ENCODE peak calls at places on chromosomes 11 and 22, in eight cellular contexts. One of them, this sample, is unnamed.
A peak's percentile ranks its signal among the peaks of the same experiment; 100 is the strongest.

GRCh38 chr11:104531075-104531474 is 367.1 kb upstream of the PDGFD start:
- DNase-seq in NCI-H1105 treated with DMSO at 0.1 percent for 48 hours: no peak
- DNase-seq in pons: no peak
- DNase-seq in HCEC 1CT: peak; percentile 24
- DNase-seq in memory B cell: no peak
- DNase-seq in neural crest cell: no peak
- DNase-seq in stimulated activated CD4-positive, alpha-beta T cell treated with anti-CD3 and anti-CD28 coated beads, Interleukin-12 subunit alpha, Interleukin-12 subunit beta, amount 100 ng/mL, for 24 hours: no peak
- DNase-seq in stimulated activated CD8-positive, alpha-beta memory T cell treated with anti-CD3 and anti-CD28 coated beads, Interleukin-4, amount 100 ng/mL, for 1 hour: no peak
- DNase-seq in this sample: peak; percentile 43

GRCh38 chr11:67605231-67606011 is 1.3 kb upstream of the NDUFV1 start:
- DNase-seq in NCI-H1105 treated with DMSO at 0.1 percent for 48 hours: no peak
- DNase-seq in pons: no peak
- DNase-seq in HCEC 1CT: no peak
- DNase-seq in memory B cell: no peak
- DNase-seq in neural crest cell: no peak
- DNase-seq in stimulated activated CD4-positive, alpha-beta T cell treated with anti-CD3 and anti-CD28 coated beads, Interleukin-12 subunit alpha, Interleukin-12 subunit beta, amount 100 ng/mL, for 24 hours: no peak
- DNase-seq in stimulated activated CD8-positive, alpha-beta memory T cell treated with anti-CD3 and anti-CD28 coated beads, Interleukin-4, amount 100 ng/mL, for 1 hour: no peak
- DNase-seq in this sample: no peak

GRCh38 chr22:38081941-38082828 is 1.8 kb downstream of the SLC16A8 start:
- DNase-seq in NCI-H1105 treated with DMSO at 0.1 percent for 48 hours: no peak
- DNase-seq in pons: no peak
- DNase-seq in HCEC 1CT: no peak
- DNase-seq in memory B cell: no peak
- DNase-seq in neural crest cell: no peak
- DNase-seq in stimulated activated CD4-positive, alpha-beta T cell treated with anti-CD3 and anti-CD28 coated beads, Interleukin-12 subunit alpha, Interleukin-12 subunit beta, amount 100 ng/mL, for 24 hours: no peak
- DNase-seq in stimulated activated CD8-positive, alpha-beta memory T cell treated with anti-CD3 and anti-CD28 coated beads, Interleukin-4, amount 100 ng/mL, for 1 hour: no peak
- DNase-seq in this sample: no peak

GRCh38 chr11:132559371-132560036 is 972.8 kb downstream of the OPCML start:
- DNase-seq in NCI-H1105 treated with DMSO at 0.1 percent for 48 hours: no peak
- DNase-seq in pons: no peak
- DNase-seq in HCEC 1CT: no peak
- DNase-seq in memory B cell: no peak
- DNase-seq in neural crest cell: no peak
- DNase-seq in stimulated activated CD4-positive, alpha-beta T cell treated with anti-CD3 and anti-CD28 coated beads, Interleukin-12 subunit alpha, Interleukin-12 subunit beta, amount 100 ng/mL, for 24 hours: no peak
- DNase-seq in stimulated activated CD8-positive, alpha-beta memory T cell treated with anti-CD3 and anti-CD28 coated beads, Interleukin-4, amount 100 ng/mL, for 1 hour: no peak
- DNase-seq in this sample: no peak

GRCh38 chr22:41928416-41929157 is 2.0 kb upstream of the TNFRSF13C start:
- DNase-seq in NCI-H1105 treated with DMSO at 0.1 percent for 48 hours: no peak
- DNase-seq in pons: no peak
- DNase-seq in HCEC 1CT: no peak
- DNase-seq in memory B cell: peak; percentile 38
- DNase-seq in neural crest cell: no peak
- DNase-seq in stimulated activated CD4-positive, alpha-beta T cell treated with anti-CD3 and anti-CD28 coated beads, Interleukin-12 subunit alpha, Interleukin-12 subunit beta, amount 100 ng/mL, for 24 hours: no peak
- DNase-seq in stimulated activated CD8-positive, alpha-beta memory T cell treated with anti-CD3 and anti-CD28 coated beads, Interleukin-4, amount 100 ng/mL, for 1 hour: no peak
- DNase-seq in this sample: no peak

GRCh38 chr11:2524446-2525165 is 79.8 kb downstream of the KCNQ1 start:
- DNase-seq in NCI-H1105 treated with DMSO at 0.1 percent for 48 hours: no peak
- DNase-seq in pons: no peak
- DNase-seq in HCEC 1CT: no peak
- DNase-seq in memory B cell: no peak
- DNase-seq in neural crest cell: no peak
- DNase-seq in stimulated activated CD4-positive, alpha-beta T cell treated with anti-CD3 and anti-CD28 coated beads, Interleukin-12 subunit alpha, Interleukin-12 subunit beta, amount 100 ng/mL, for 24 hours: no peak
- DNase-seq in stimulated activated CD8-positive, alpha-beta memory T cell treated with anti-CD3 and anti-CD28 coated beads, Interleukin-4, amount 100 ng/mL, for 1 hour: no peak
- DNase-seq in this sample: no peak

GRCh38 chr11:79845002-79845709 is 404.3 kb upstream of the TENM4 start:
- DNase-seq in NCI-H1105 treated with DMSO at 0.1 percent for 48 hours: no peak
- DNase-seq in pons: no peak
- DNase-seq in HCEC 1CT: no peak
- DNase-seq in memory B cell: no peak
- DNase-seq in neural crest cell: no peak
- DNase-seq in stimulated activated CD4-positive, alpha-beta T cell treated with anti-CD3 and anti-CD28 coated beads, Interleukin-12 subunit alpha, Interleukin-12 subunit beta, amount 100 ng/mL, for 24 hours: no peak
- DNase-seq in stimulated activated CD8-positive, alpha-beta memory T cell treated with anti-CD3 and anti-CD28 coated beads, Interleukin-4, amount 100 ng/mL, for 1 hour: no peak
- DNase-seq in this sample: no peak

GRCh38 chr11:69859275-69859934 is 40.2 kb upstream of the FGF3 start:
- DNase-seq in NCI-H1105 treated with DMSO at 0.1 percent for 48 hours: no peak
- DNase-seq in pons: no peak
- DNase-seq in HCEC 1CT: no peak
- DNase-seq in memory B cell: no peak
- DNase-seq in neural crest cell: no peak
- DNase-seq in stimulated activated CD4-positive, alpha-beta T cell treated with anti-CD3 and anti-CD28 coated beads, Interleukin-12 subunit alpha, Interleukin-12 subunit beta, amount 100 ng/mL, for 24 hours: no peak
- DNase-seq in stimulated activated CD8-positive, alpha-beta memory T cell treated with anti-CD3 and anti-CD28 coated beads, Interleukin-4, amount 100 ng/mL, for 1 hour: no peak
- DNase-seq in this sample: no peak

GRCh38 chr11:96969251-96969650 is 579.4 kb downstream of the JRKL start:
- DNase-seq in NCI-H1105 treated with DMSO at 0.1 percent for 48 hours: no peak
- DNase-seq in pons: no peak
- DNase-seq in HCEC 1CT: peak; percentile 25
- DNase-seq in memory B cell: no peak
- DNase-seq in neural crest cell: no peak
- DNase-seq in stimulated activated CD4-positive, alpha-beta T cell treated with anti-CD3 and anti-CD28 coated beads, Interleukin-12 subunit alpha, Interleukin-12 subunit beta, amount 100 ng/mL, for 24 hours: no peak
- DNase-seq in stimulated activated CD8-positive, alpha-beta memory T cell treated with anti-CD3 and anti-CD28 coated beads, Interleukin-4, amount 100 ng/mL, for 1 hour: no peak
- DNase-seq in this sample: no peak

GRCh38 chr11:74017631-74018030 is 8.7 kb upstream of the UCP3 start:
- DNase-seq in NCI-H1105 treated with DMSO at 0.1 percent for 48 hours: no peak
- DNase-seq in pons: no peak
- DNase-seq in HCEC 1CT: no peak
- DNase-seq in memory B cell: no peak
- DNase-seq in neural crest cell: no peak
- DNase-seq in stimulated activated CD4-positive, alpha-beta T cell treated with anti-CD3 and anti-CD28 coated beads, Interleukin-12 subunit alpha, Interleukin-12 subunit beta, amount 100 ng/mL, for 24 hours: no peak
- DNase-seq in stimulated activated CD8-positive, alpha-beta memory T cell treated with anti-CD3 and anti-CD28 coated beads, Interleukin-4, amount 100 ng/mL, for 1 hour: no peak
- DNase-seq in this sample: no peak

GRCh38 chr22:19844423-19845368 is 10.0 kb downstream of the GNB1L start:
- DNase-seq in NCI-H1105 treated with DMSO at 0.1 percent for 48 hours: no peak
- DNase-seq in pons: peak; percentile 38
- DNase-seq in HCEC 1CT: no peak
- DNase-seq in memory B cell: no peak
- DNase-seq in neural crest cell: no peak
- DNase-seq in stimulated activated CD4-positive, alpha-beta T cell treated with anti-CD3 and anti-CD28 coated beads, Interleukin-12 subunit alpha, Interleukin-12 subunit beta, amount 100 ng/mL, for 24 hours: no peak
- DNase-seq in stimulated activated CD8-positive, alpha-beta memory T cell treated with anti-CD3 and anti-CD28 coated beads, Interleukin-4, amount 100 ng/mL, for 1 hour: no peak
- DNase-seq in this sample: no peak

GRCh38 chr22:42360348-42360747 is 71.9 kb downstream of the NFAM1 start:
- DNase-seq in NCI-H1105 treated with DMSO at 0.1 percent for 48 hours: peak; percentile 75
- DNase-seq in pons: no peak
- DNase-seq in HCEC 1CT: no peak
- DNase-seq in memory B cell: no peak
- DNase-seq in neural crest cell: no peak
- DNase-seq in stimulated activated CD4-positive, alpha-beta T cell treated with anti-CD3 and anti-CD28 coated beads, Interleukin-12 subunit alpha, Interleukin-12 subunit beta, amount 100 ng/mL, for 24 hours: no peak
- DNase-seq in stimulated activated CD8-positive, alpha-beta memory T cell treated with anti-CD3 and anti-CD28 coated beads, Interleukin-4, amount 100 ng/mL, for 1 hour: no peak
- DNase-seq in this sample: peak; percentile 12

This sample was measured in NCI-H146.